ENCODE peak calls at places on chromosomes 12 and 14, in ten cellular contexts. P is NCI-H510A treated with DMSO at 0.1 percent for 48 hours; K is mammary epithelial cell; D is stimulated activated CD4-positive, alpha-beta T cell treated with anti-CD3 and anti-CD28 coated beads, Interleukin-2, amount 100 ng/mL, for 48 hours; C is neural crest cell; T is GM12891; L is NCI-H1092 treated with DMSO at 0.1 percent for 48 hours; B is EL; V is NCI-H1105; O is Karpas-422. Z is an unnamed sample.

GRCh38 chr14:74859757-74860156 is 16.2 kb downstream of the PROX2 start:
- DNase-seq in P (no peak), K (no peak), D (no peak), C (no peak), T (no peak), L (no peak), B (no peak), V (no peak), O (no peak), Z (no peak)

GRCh38 chr12:2138871-2139308 is 86.1 kb downstream of the CACNA1C start:
- DNase-seq in P (no peak), K (no peak), D (no peak), C (no peak), T (no peak), L (no peak), B (no peak), V (no peak), O (no peak), Z (peak; percentile 7)

GRCh38 chr14:50658203-50658602 is 9.9 kb downstream of the SAV1 start:
- DNase-seq in P (no peak), K (no peak), D (no peak), C (no peak), T (no peak), L (no peak), B (peak; percentile 73), V (no peak), O (no peak), Z (peak; percentile 82)

GRCh38 chr14:74571901-74572828 is 39.9 kb downstream of the LTBP2 start:
- DNase-seq in P (peak; percentile 81), K (peak; percentile 99), D (no peak), C (peak; percentile 46), T (no peak), L (no peak), B (peak; percentile 99), V (no peak), O (no peak), Z (peak; percentile 100)

GRCh38 chr12:120100630-120101029 is 15.9 kb downstream of the RAB35 start:
- DNase-seq in P (no peak), K (no peak), D (no peak), C (no peak), T (no peak), L (peak; percentile 69), B (no peak), V (peak; percentile 85), O (no peak), Z (no peak)

GRCh38 chr14:25009891-25010290 is 40.1 kb downstream of the STXBP6 start:
- DNase-seq in P (no peak), K (no peak), D (no peak), C (no peak), T (no peak), L (no peak), B (peak; percentile 89), V (no peak), O (no peak), Z (peak; percentile 30)

GRCh38 chr12:28799337-28799736 is 349.7 kb upstream of the FAR2 start:
- DNase-seq in P (no peak), K (no peak), D (no peak), C (no peak), T (no peak), L (no peak), B (no peak), V (no peak), O (no peak), Z (no peak)

GRCh38 chr14:57617510-57617909 is 123.9 kb upstream of the CCDC198 start:
- DNase-seq in P (no peak), K (no peak), D (no peak), C (no peak), T (no peak), L (no peak), B (no peak), V (no peak), O (no peak), Z (no peak)

GRCh38 chr12:96091833-96092232 is 56.4 kb upstream of the LTA4H start:
- DNase-seq in P (no peak), K (peak; percentile 69), D (no peak), C (no peak), T (no peak), L (no peak), B (peak; percentile 10), V (no peak), O (peak; percentile 52), Z (no peak)

GRCh38 chr14:105146976-105147700 is 21.4 kb downstream of the JAG2 start:
- DNase-seq in P (no peak), K (no peak), D (no peak), C (no peak), T (no peak), L (no peak), B (no peak), V (no peak), O (no peak), Z (no peak)

GRCh38 chr12:46659844-46660243 is 166.0 kb downstream of the SLC38A4 start:
- DNase-seq in P (no peak), K (no peak), D (no peak), C (no peak), T (no peak), L (no peak), B (no peak), V (no peak), O (no peak), Z (peak; percentile 26)

GRCh38 chr12:117188961-117189724 is 1.1 kb downstream of the FBXO21 start:
- DNase-seq in P (no peak), K (peak; percentile 24), D (no peak), C (no peak), T (no peak), L (peak; percentile 25), B (peak; percentile 36), V (no peak), O (no peak), Z (peak; percentile 71)

GRCh38 chr14:56581041-56581727 is 1.6 kb downstream of the TMEM260 start:
- DNase-seq in P (peak; percentile 25), K (peak; percentile 4), D (no peak), C (no peak), T (no peak), L (no peak), B (no peak), V (no peak), O (peak; percentile 78), Z (no peak)

GRCh38 chr12:3107071-3107583 is 29.9 kb downstream of the TSPAN9 start:
- DNase-seq in P (no peak), K (no peak), D (no peak), C (no peak), T (no peak), L (no peak), B (peak; percentile 71), V (no peak), O (no peak), Z (peak; percentile 47)

GRCh38 chr12:110311903-110312302 is 30.9 kb downstream of the ATP2A2 start:
- DNase-seq in P (no peak), K (no peak), D (no peak), C (no peak), T (no peak), L (no peak), B (no peak), V (no peak), O (no peak), Z (no peak)

GRCh38 chr12:131615316-131616053 is 95.4 kb upstream of the SFSWAP start:
- DNase-seq in P (no peak), K (no peak), D (no peak), C (no peak), T (no peak), L (no peak), B (peak; percentile 53), V (no peak), O (no peak), Z (no peak)

GRCh38 chr14:79596531-79596930 is 614.8 kb downstream of the DIO2 start:
- DNase-seq in P (no peak), K (no peak), D (no peak), C (no peak), T (no peak), L (no peak), B (peak; percentile 97), V (no peak), O (no peak), Z (peak; percentile 56)

GRCh38 chr12:9674226-9674590 is 4.7 kb downstream of the CLEC2D start:
- DNase-seq in P (no peak), K (no peak), D (no peak), C (no peak), T (no peak), L (no peak), B (no peak), V (no peak), O (no peak), Z (no peak)

GRCh38 chr14:104141621-104142091 is 3.3 kb downstream of the KIF26A start:
- DNase-seq in P (no peak), K (no peak), D (no peak), C (no peak), T (no peak), L (no peak), B (no peak), V (no peak), O (no peak), Z (no peak)

GRCh38 chr12:113119980-113120669 is 15.4 kb downstream of the RASAL1 start:
- DNase-seq in P (no peak), K (no peak), D (no peak), C (peak; percentile 24), T (no peak), L (no peak), B (no peak), V (no peak), O (no peak), Z (no peak)

GRCh38 chr12:50120521-50120920 is 8.5 kb downstream of the COX14 start:
- DNase-seq in P (no peak), K (no peak), D (no peak), C (no peak), T (no peak), L (no peak), B (no peak), V (no peak), O (no peak), Z (no peak)

GRCh38 chr12:4015225-4016076 is 142.3 kb upstream of the PARP11 start:
- DNase-seq in P (no peak), K (no peak), D (no peak), C (peak; percentile 12), T (no peak), L (no peak), B (no peak), V (no peak), O (no peak), Z (no peak)

GRCh38 chr14:93924592-93925355 is 2.4 kb upstream of the FAM181A start:
- DNase-seq in P (no peak), K (no peak), D (no peak), C (no peak), T (no peak), L (no peak), B (no peak), V (no peak), O (no peak), Z (no peak)

Z was measured in mesenchymal stem cell.